ENCODE peak calls at places on chromosomes 3 and 15, in nine cellular contexts. One of them, this sample, is unnamed.

GRCh38 chr3:53044371-53045106 is 1.3 kb downstream of the SFMBT1 start:
- DNase-seq in body of pancreas: peak
- DNase-seq in adrenal gland: peak
- DNase-seq in upper lobe of left lung: no peak
- DNase-seq in uterus: no peak
- DNase-seq in heart left ventricle: no peak
- DNase-seq in A549: peak
- DNase-seq in ovary: no peak
- DNase-seq in endothelial cell of umbilical vein: peak
- DNase-seq in this sample: no peak

GRCh38 chr3:115161866-115162265 is 14.8 kb upstream of the ZBTB20 start:
- DNase-seq in body of pancreas: no peak
- DNase-seq in adrenal gland: no peak
- DNase-seq in upper lobe of left lung: no peak
- DNase-seq in uterus: no peak
- DNase-seq in heart left ventricle: no peak
- DNase-seq in A549: no peak
- DNase-seq in ovary: no peak
- DNase-seq in endothelial cell of umbilical vein: no peak
- DNase-seq in this sample: no peak

GRCh38 chr3:53255360-53255774 is 455 bp downstream of the TKT start:
- DNase-seq in body of pancreas: peak
- DNase-seq in adrenal gland: no peak
- DNase-seq in upper lobe of left lung: no peak
- DNase-seq in uterus: peak
- DNase-seq in heart left ventricle: peak
- DNase-seq in A549: no peak
- DNase-seq in ovary: peak
- DNase-seq in endothelial cell of umbilical vein: peak
- DNase-seq in this sample: no peak

GRCh38 chr3:168531116-168531515 is 435.4 kb upstream of the GOLIM4 start:
- DNase-seq in body of pancreas: no peak
- DNase-seq in adrenal gland: no peak
- DNase-seq in upper lobe of left lung: no peak
- DNase-seq in uterus: no peak
- DNase-seq in heart left ventricle: no peak
- DNase-seq in A549: no peak
- DNase-seq in ovary: no peak
- DNase-seq in endothelial cell of umbilical vein: no peak
- DNase-seq in this sample: no peak

GRCh38 chr3:24137958-24138875 is 193.1 kb downstream of the NR1D2 start:
- DNase-seq in body of pancreas: peak
- DNase-seq in adrenal gland: peak
- DNase-seq in upper lobe of left lung: no peak
- DNase-seq in uterus: no peak
- DNase-seq in heart left ventricle: peak
- DNase-seq in A549: no peak
- DNase-seq in ovary: no peak
- DNase-seq in endothelial cell of umbilical vein: no peak
- DNase-seq in this sample: peak

GRCh38 chr3:52479037-52479875 is 15.9 kb upstream of the STAB1 start:
- DNase-seq in body of pancreas: no peak
- DNase-seq in adrenal gland: no peak
- DNase-seq in upper lobe of left lung: no peak
- DNase-seq in uterus: no peak
- DNase-seq in heart left ventricle: peak
- DNase-seq in A549: no peak
- DNase-seq in ovary: no peak
- DNase-seq in endothelial cell of umbilical vein: no peak
- DNase-seq in this sample: no peak

GRCh38 chr15:77144492-77145070 is 73.7 kb upstream of the TSPAN3 start:
- DNase-seq in body of pancreas: no peak
- DNase-seq in adrenal gland: no peak
- DNase-seq in upper lobe of left lung: no peak
- DNase-seq in uterus: no peak
- DNase-seq in heart left ventricle: no peak
- DNase-seq in A549: no peak
- DNase-seq in ovary: no peak
- DNase-seq in endothelial cell of umbilical vein: no peak
- DNase-seq in this sample: no peak

GRCh38 chr3:37742574-37743212 is 119.0 kb upstream of the CTDSPL start:
- DNase-seq in body of pancreas: no peak
- DNase-seq in adrenal gland: no peak
- DNase-seq in upper lobe of left lung: no peak
- DNase-seq in uterus: no peak
- DNase-seq in heart left ventricle: no peak
- DNase-seq in A549: no peak
- DNase-seq in ovary: no peak
- DNase-seq in endothelial cell of umbilical vein: no peak
- DNase-seq in this sample: no peak

GRCh38 chr15:56931674-56932507 is 13.4 kb downstream of the TCF12 start:
- DNase-seq in body of pancreas: no peak
- DNase-seq in adrenal gland: no peak
- DNase-seq in upper lobe of left lung: no peak
- DNase-seq in uterus: no peak
- DNase-seq in heart left ventricle: no peak
- DNase-seq in A549: no peak
- DNase-seq in ovary: no peak
- DNase-seq in endothelial cell of umbilical vein: peak
- DNase-seq in this sample: no peak

GRCh38 chr3:31539275-31539674 is 6.5 kb downstream of the STT3B start:
- DNase-seq in body of pancreas: no peak
- DNase-seq in adrenal gland: no peak
- DNase-seq in upper lobe of left lung: no peak
- DNase-seq in uterus: no peak
- DNase-seq in heart left ventricle: no peak
- DNase-seq in A549: no peak
- DNase-seq in ovary: no peak
- DNase-seq in endothelial cell of umbilical vein: no peak
- DNase-seq in this sample: no peak

GRCh38 chr3:4981688-4982494 is 2.7 kb downstream of the BHLHE40 start:
- DNase-seq in body of pancreas: peak
- DNase-seq in adrenal gland: peak
- DNase-seq in upper lobe of left lung: no peak
- DNase-seq in uterus: no peak
- DNase-seq in heart left ventricle: no peak
- DNase-seq in A549: no peak
- DNase-seq in ovary: no peak
- DNase-seq in endothelial cell of umbilical vein: peak
- DNase-seq in this sample: peak

GRCh38 chr3:65730449-65730848 is 308.3 kb downstream of the MAGI1 start:
- DNase-seq in body of pancreas: no peak
- DNase-seq in adrenal gland: no peak
- DNase-seq in upper lobe of left lung: no peak
- DNase-seq in uterus: no peak
- DNase-seq in heart left ventricle: no peak
- DNase-seq in A549: no peak
- DNase-seq in ovary: no peak
- DNase-seq in endothelial cell of umbilical vein: no peak
- DNase-seq in this sample: no peak

GRCh38 chr3:140530603-140531002 is 147.3 kb upstream of the TRIM42 start:
- DNase-seq in body of pancreas: no peak
- DNase-seq in adrenal gland: no peak
- DNase-seq in upper lobe of left lung: no peak
- DNase-seq in uterus: no peak
- DNase-seq in heart left ventricle: no peak
- DNase-seq in A549: no peak
- DNase-seq in ovary: no peak
- DNase-seq in endothelial cell of umbilical vein: no peak
- DNase-seq in this sample: no peak

DNA sequence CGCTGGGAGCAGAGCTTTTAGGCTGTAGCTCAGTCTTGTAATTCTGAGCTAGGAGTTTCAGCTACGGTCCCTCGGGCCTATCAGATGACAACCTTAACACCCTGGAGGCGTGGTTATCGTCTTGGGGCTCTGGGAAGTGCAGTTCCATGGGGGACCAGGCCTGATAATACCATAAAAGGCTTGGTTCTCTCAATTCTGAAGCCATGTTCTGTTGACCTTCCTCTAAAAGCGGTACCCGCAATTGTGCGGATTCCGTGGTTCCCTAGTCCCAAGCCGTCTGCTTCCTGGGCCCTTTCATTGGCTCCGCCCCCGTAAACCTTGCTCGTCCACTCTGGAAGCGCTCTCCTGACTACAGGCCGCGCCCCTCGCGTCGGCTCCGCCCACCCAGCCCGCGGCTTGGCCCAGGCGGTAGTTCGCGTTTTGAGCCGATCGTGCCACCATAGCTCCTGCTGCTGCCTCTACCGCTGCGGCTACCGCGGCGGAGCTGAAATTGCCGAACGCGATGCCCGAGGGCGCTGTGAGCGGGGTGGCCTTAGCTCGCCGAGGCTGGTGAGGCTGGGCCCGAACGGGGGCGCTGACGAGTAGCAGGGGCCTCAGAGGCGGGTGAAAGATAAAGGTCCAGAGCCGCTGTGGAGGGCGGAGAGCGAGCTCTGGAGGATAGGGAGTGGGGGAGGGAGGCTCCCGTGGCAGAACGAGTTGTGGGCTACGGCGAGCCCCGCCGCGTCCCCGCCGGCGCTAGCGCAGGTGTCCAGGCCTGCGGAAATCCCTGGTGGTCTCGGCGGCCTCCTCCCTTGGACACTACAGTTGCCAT is at the start of gene MAPKBP1:
- DNase-seq in body of pancreas: peak
- DNase-seq in adrenal gland: peak
- DNase-seq in upper lobe of left lung: peak
- DNase-seq in uterus: peak
- DNase-seq in heart left ventricle: peak
- DNase-seq in A549: peak
- DNase-seq in ovary: peak
- DNase-seq in endothelial cell of umbilical vein: peak
- DNase-seq in this sample: peak
- TF ChIP-seq POLR2A in body of pancreas: peak
- TF ChIP-seq POLR2A in adrenal gland: no peak
- TF ChIP-seq POLR2A in upper lobe of left lung: peak
- TF ChIP-seq POLR2A in uterus: peak
- TF ChIP-seq POLR2A in heart left ventricle: no peak
- TF ChIP-seq POLR2A in A549: peak
- TF ChIP-seq POLR2A in ovary: peak
- TF ChIP-seq POLR2A in endothelial cell of umbilical vein: no peak
- TF ChIP-seq POLR2A in this sample: no peak

GRCh38 chr15:71116366-71116765 is 1.1 kb downstream of the THSD4 start:
- DNase-seq in body of pancreas: no peak
- DNase-seq in adrenal gland: no peak
- DNase-seq in upper lobe of left lung: no peak
- DNase-seq in uterus: no peak
- DNase-seq in heart left ventricle: no peak
- DNase-seq in A549: no peak
- DNase-seq in ovary: no peak
- DNase-seq in endothelial cell of umbilical vein: no peak
- DNase-seq in this sample: no peak
- H3K27ac ChIP-seq in body of pancreas: peak
- H3K27ac ChIP-seq in adrenal gland: no peak
- H3K27ac ChIP-seq in upper lobe of left lung: peak
- H3K27ac ChIP-seq in uterus: peak
- H3K27ac ChIP-seq in heart left ventricle: peak
- H3K27ac ChIP-seq in A549: peak
- H3K27ac ChIP-seq in ovary: no peak
- H3K27ac ChIP-seq in endothelial cell of umbilical vein: no peak
- H3K27ac ChIP-seq in this sample: peak

GRCh38 chr3:10249833-10250232 is 1.6 kb downstream of the TATDN2 start:
- DNase-seq in body of pancreas: no peak
- DNase-seq in adrenal gland: no peak
- DNase-seq in upper lobe of left lung: no peak
- DNase-seq in uterus: no peak
- DNase-seq in heart left ventricle: no peak
- DNase-seq in A549: no peak
- DNase-seq in ovary: no peak
- DNase-seq in endothelial cell of umbilical vein: no peak
- DNase-seq in this sample: no peak

GRCh38 chr3:10248184-10248983 is at the start of gene TATDN2:
- DNase-seq in body of pancreas: peak
- DNase-seq in adrenal gland: peak
- DNase-seq in upper lobe of left lung: peak
- DNase-seq in uterus: peak
- DNase-seq in heart left ventricle: peak
- DNase-seq in A549: peak
- DNase-seq in ovary: peak
- DNase-seq in endothelial cell of umbilical vein: peak
- DNase-seq in this sample: peak

GRCh38 chr3:10251006-10251405 is 2.7 kb downstream of the TATDN2 start:
- DNase-seq in body of pancreas: no peak
- DNase-seq in adrenal gland: no peak
- DNase-seq in upper lobe of left lung: no peak
- DNase-seq in uterus: no peak
- DNase-seq in heart left ventricle: no peak
- DNase-seq in A549: no peak
- DNase-seq in ovary: no peak
- DNase-seq in endothelial cell of umbilical vein: no peak
- DNase-seq in this sample: no peak

GRCh38 chr3:10247679-10248183 is 528 bp upstream of the TATDN2 start:
- DNase-seq in body of pancreas: no peak
- DNase-seq in adrenal gland: peak
- DNase-seq in upper lobe of left lung: no peak
- DNase-seq in uterus: peak
- DNase-seq in heart left ventricle: no peak
- DNase-seq in A549: no peak
- DNase-seq in ovary: peak
- DNase-seq in endothelial cell of umbilical vein: no peak
- DNase-seq in this sample: no peak

DNA sequence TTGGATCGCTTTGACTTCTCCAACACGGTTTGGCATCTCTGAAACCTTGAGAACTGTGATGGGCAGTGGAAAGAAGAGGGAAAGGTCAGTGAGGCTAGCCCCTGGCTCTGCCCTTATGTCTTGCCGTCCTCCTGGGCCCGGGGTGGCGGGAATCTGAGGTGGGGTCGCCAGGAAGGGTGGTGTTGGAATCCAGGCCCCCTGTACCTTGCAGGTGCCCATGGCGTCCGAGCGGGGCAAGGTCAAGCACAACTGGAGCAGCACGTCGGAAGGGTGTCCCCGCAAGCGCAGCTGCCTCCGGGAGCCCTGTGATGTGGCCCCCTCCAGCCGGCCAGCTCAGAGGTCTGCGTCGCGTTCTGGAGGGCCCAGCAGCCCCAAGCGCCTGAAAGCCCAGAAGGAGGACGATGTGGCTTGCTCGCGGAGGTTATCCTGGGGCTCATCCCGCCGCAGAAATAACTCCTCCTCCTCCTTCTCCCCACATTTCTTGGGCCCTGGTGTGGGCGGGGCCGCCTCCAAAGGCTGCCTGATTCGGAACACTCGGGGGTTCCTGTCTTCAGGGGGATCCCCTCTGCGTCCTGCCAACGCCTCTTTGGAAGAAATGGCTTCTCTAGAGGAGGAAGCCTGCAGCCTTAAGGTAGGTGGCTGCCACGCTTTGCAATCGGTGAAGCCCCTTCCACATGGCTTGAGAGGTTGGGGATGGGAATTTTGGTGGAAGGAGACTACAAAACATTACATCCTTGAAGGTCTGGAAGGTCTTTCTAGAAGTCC is 907 bp downstream of the TATDN2 start:
- DNase-seq in body of pancreas: peak
- DNase-seq in adrenal gland: peak
- DNase-seq in upper lobe of left lung: peak
- DNase-seq in uterus: peak
- DNase-seq in heart left ventricle: peak
- DNase-seq in A549: peak
- DNase-seq in ovary: peak
- DNase-seq in endothelial cell of umbilical vein: peak
- DNase-seq in this sample: no peak
- TF ChIP-seq POLR2A in body of pancreas: peak
- TF ChIP-seq POLR2A in adrenal gland: no peak
- TF ChIP-seq POLR2A in upper lobe of left lung: no peak
- TF ChIP-seq POLR2A in uterus: no peak
- TF ChIP-seq POLR2A in heart left ventricle: no peak
- TF ChIP-seq POLR2A in A549: no peak
- TF ChIP-seq POLR2A in ovary: no peak
- TF ChIP-seq POLR2A in endothelial cell of umbilical vein: no peak
- TF ChIP-seq POLR2A in this sample: no peak

GRCh38 chr3:25894101-25894500 is 104.2 kb downstream of the OXSM start:
- DNase-seq in body of pancreas: no peak
- DNase-seq in adrenal gland: no peak
- DNase-seq in upper lobe of left lung: no peak
- DNase-seq in uterus: no peak
- DNase-seq in heart left ventricle: no peak
- DNase-seq in A549: no peak
- DNase-seq in ovary: no peak
- DNase-seq in endothelial cell of umbilical vein: no peak
- DNase-seq in this sample: no peak
- H3K27ac ChIP-seq in body of pancreas: no peak
- H3K27ac ChIP-seq in adrenal gland: no peak
- H3K27ac ChIP-seq in upper lobe of left lung: no peak
- H3K27ac ChIP-seq in uterus: peak
- H3K27ac ChIP-seq in heart left ventricle: no peak
- H3K27ac ChIP-seq in A549: no peak
- H3K27ac ChIP-seq in ovary: no peak
- H3K27ac ChIP-seq in endothelial cell of umbilical vein: no peak
- H3K27ac ChIP-seq in this sample: no peak